ENCODE peak calls at places on chromosomes 5 and 9, in eight cellular contexts. One of them, this sample, is unnamed.
A peak's percentile ranks its signal among the peaks of the same experiment; 100 is the strongest.

GRCh38 chr9:36174271-36174670 is 5.1 kb downstream of the CCIN start:
- DNase-seq in mesendoderm: no peak
- DNase-seq in kidney: no peak
- DNase-seq in heart left ventricle: no peak
- DNase-seq in aorta: no peak
- DNase-seq in A549: no peak
- DNase-seq in hepatocyte: no peak
- DNase-seq in CD8-positive, alpha-beta T cell: no peak
- DNase-seq in this sample: no peak

GRCh38 chr9:37243588-37244345 is 123.4 kb downstream of the ZCCHC7 start:
- DNase-seq in mesendoderm: no peak
- DNase-seq in hepatocyte: no peak
- DNase-seq in CD8-positive, alpha-beta T cell: no peak
- DNase-seq in aorta: no peak
- DNase-seq in A549: no peak
- DNase-seq in kidney: no peak
- DNase-seq in heart left ventricle: no peak
- DNase-seq in this sample: peak; percentile 18

GRCh38 chr5:11797132-11797531 is 107.1 kb downstream of the CTNND2 start:
- DNase-seq in CD8-positive, alpha-beta T cell: no peak
- DNase-seq in hepatocyte: no peak
- DNase-seq in mesendoderm: peak; percentile 69
- DNase-seq in aorta: no peak
- DNase-seq in heart left ventricle: no peak
- DNase-seq in A549: no peak
- DNase-seq in kidney: no peak
- DNase-seq in this sample: no peak

GRCh38 chr9:134892221-134892620 is 11.6 kb downstream of the FCN2 start:
- DNase-seq in aorta: no peak
- DNase-seq in heart left ventricle: no peak
- DNase-seq in A549: no peak
- DNase-seq in mesendoderm: no peak
- DNase-seq in CD8-positive, alpha-beta T cell: no peak
- DNase-seq in kidney: no peak
- DNase-seq in hepatocyte: no peak
- DNase-seq in this sample: no peak

GRCh38 chr5:141713616-141714309 is 31.7 kb upstream of the ARAP3 start:
- DNase-seq in A549: no peak
- DNase-seq in hepatocyte: peak; percentile 47
- DNase-seq in CD8-positive, alpha-beta T cell: no peak
- DNase-seq in mesendoderm: no peak
- DNase-seq in aorta: no peak
- DNase-seq in kidney: no peak
- DNase-seq in heart left ventricle: no peak
- DNase-seq in this sample: no peak

GRCh38 chr5:158451983-158452710 is 593.2 kb upstream of the CLINT1 start:
- DNase-seq in kidney: no peak
- DNase-seq in CD8-positive, alpha-beta T cell: no peak
- DNase-seq in aorta: peak; percentile 66
- DNase-seq in mesendoderm: no peak
- DNase-seq in heart left ventricle: peak; percentile 9
- DNase-seq in hepatocyte: no peak
- DNase-seq in A549: no peak
- DNase-seq in this sample: no peak

GRCh38 chr9:101778332-101778731 is 39.9 kb upstream of the GRIN3A start:
- DNase-seq in CD8-positive, alpha-beta T cell: no peak
- DNase-seq in heart left ventricle: no peak
- DNase-seq in mesendoderm: no peak
- DNase-seq in A549: no peak
- DNase-seq in kidney: no peak
- DNase-seq in hepatocyte: no peak
- DNase-seq in aorta: no peak
- DNase-seq in this sample: no peak

GRCh38 chr5:124871299-124871698 is 124.9 kb upstream of the ZNF608 start:
- DNase-seq in kidney: no peak
- DNase-seq in hepatocyte: no peak
- DNase-seq in heart left ventricle: no peak
- DNase-seq in A549: no peak
- DNase-seq in aorta: no peak
- DNase-seq in mesendoderm: no peak
- DNase-seq in CD8-positive, alpha-beta T cell: no peak
- DNase-seq in this sample: no peak

GRCh38 chr5:142145106-142145900 is 36.7 kb downstream of the NDFIP1 start:
- DNase-seq in aorta: peak; percentile 66
- DNase-seq in heart left ventricle: peak; percentile 70
- DNase-seq in hepatocyte: peak; percentile 83
- DNase-seq in A549: peak; percentile 57
- DNase-seq in CD8-positive, alpha-beta T cell: peak; percentile 38
- DNase-seq in mesendoderm: peak; percentile 85
- DNase-seq in kidney: no peak
- DNase-seq in this sample: peak; percentile 81

GRCh38 chr5:36145311-36145710 is 6.4 kb downstream of the LMBRD2 start:
- DNase-seq in hepatocyte: no peak
- DNase-seq in aorta: no peak
- DNase-seq in kidney: no peak
- DNase-seq in heart left ventricle: no peak
- DNase-seq in mesendoderm: no peak
- DNase-seq in CD8-positive, alpha-beta T cell: no peak
- DNase-seq in A549: no peak
- DNase-seq in this sample: no peak

GRCh38 chr5:134458676-134459403 is 47.2 kb upstream of the CDKN2AIPNL start:
- DNase-seq in hepatocyte: peak; percentile 19
- DNase-seq in aorta: peak; percentile 29
- DNase-seq in heart left ventricle: no peak
- DNase-seq in A549: no peak
- DNase-seq in kidney: peak; percentile 61
- DNase-seq in CD8-positive, alpha-beta T cell: no peak
- DNase-seq in mesendoderm: no peak
- DNase-seq in this sample: peak; percentile 26

GRCh38 chr9:134433101-134433500 is 106.8 kb downstream of the RXRA start:
- DNase-seq in aorta: no peak
- DNase-seq in CD8-positive, alpha-beta T cell: no peak
- DNase-seq in kidney: no peak
- DNase-seq in mesendoderm: no peak
- DNase-seq in hepatocyte: no peak
- DNase-seq in A549: no peak
- DNase-seq in heart left ventricle: no peak
- DNase-seq in this sample: no peak

GRCh38 chr5:139019880-139020279 is 144.7 kb upstream of the LRRTM2 start:
- DNase-seq in heart left ventricle: no peak
- DNase-seq in aorta: no peak
- DNase-seq in mesendoderm: peak; percentile 3
- DNase-seq in hepatocyte: peak; percentile 16
- DNase-seq in CD8-positive, alpha-beta T cell: no peak
- DNase-seq in A549: no peak
- DNase-seq in kidney: no peak
- DNase-seq in this sample: no peak

GRCh38 chr9:106860731-106861584 is 2.0 kb upstream of the ZNF462 start:
- DNase-seq in aorta: peak; percentile 48
- DNase-seq in A549: no peak
- DNase-seq in CD8-positive, alpha-beta T cell: no peak
- DNase-seq in heart left ventricle: peak; percentile 47
- DNase-seq in mesendoderm: peak; percentile 88
- DNase-seq in hepatocyte: peak; percentile 50
- DNase-seq in kidney: peak; percentile 81
- DNase-seq in this sample: peak; percentile 23
- H3K4me3 ChIP-seq in aorta: peak overlapping the region; percentile 69
- H3K4me3 ChIP-seq in A549: peak overlapping the region; percentile 81
- H3K4me3 ChIP-seq in CD8-positive, alpha-beta T cell: no peak overlapping the region
- H3K4me3 ChIP-seq in heart left ventricle: peak overlapping the region; percentile 89
- H3K4me3 ChIP-seq in mesendoderm: peak overlapping the region; percentile 83
- H3K4me3 ChIP-seq in hepatocyte: peak overlapping the region; percentile 90
- H3K4me3 ChIP-seq in kidney: peak overlapping the region; percentile 83
- H3K4me3 ChIP-seq in this sample: peak overlapping the region; percentile 63

GRCh38 chr9:33153001-33153400 is 14.1 kb downstream of the B4GALT1 start:
- DNase-seq in hepatocyte: no peak
- DNase-seq in mesendoderm: no peak
- DNase-seq in heart left ventricle: no peak
- DNase-seq in aorta: no peak
- DNase-seq in kidney: no peak
- DNase-seq in A549: no peak
- DNase-seq in CD8-positive, alpha-beta T cell: no peak
- DNase-seq in this sample: no peak

GRCh38 chr9:33153666-33154065 is 13.5 kb downstream of the B4GALT1 start:
- DNase-seq in aorta: no peak
- DNase-seq in hepatocyte: no peak
- DNase-seq in kidney: no peak
- DNase-seq in A549: no peak
- DNase-seq in mesendoderm: no peak
- DNase-seq in heart left ventricle: no peak
- DNase-seq in CD8-positive, alpha-beta T cell: no peak
- DNase-seq in this sample: no peak

GRCh38 chr9:33148367-33149019 is 18.6 kb downstream of the B4GALT1 start:
- DNase-seq in heart left ventricle: no peak
- DNase-seq in A549: no peak
- DNase-seq in kidney: no peak
- DNase-seq in aorta: peak; percentile 1
- DNase-seq in CD8-positive, alpha-beta T cell: no peak
- DNase-seq in mesendoderm: no peak
- DNase-seq in hepatocyte: no peak
- DNase-seq in this sample: no peak

GRCh38 chr9:33151601-33152000 is 15.5 kb downstream of the B4GALT1 start:
- DNase-seq in aorta: no peak
- DNase-seq in mesendoderm: no peak
- DNase-seq in heart left ventricle: no peak
- DNase-seq in kidney: no peak
- DNase-seq in A549: no peak
- DNase-seq in hepatocyte: no peak
- DNase-seq in CD8-positive, alpha-beta T cell: no peak
- DNase-seq in this sample: no peak

DNA sequence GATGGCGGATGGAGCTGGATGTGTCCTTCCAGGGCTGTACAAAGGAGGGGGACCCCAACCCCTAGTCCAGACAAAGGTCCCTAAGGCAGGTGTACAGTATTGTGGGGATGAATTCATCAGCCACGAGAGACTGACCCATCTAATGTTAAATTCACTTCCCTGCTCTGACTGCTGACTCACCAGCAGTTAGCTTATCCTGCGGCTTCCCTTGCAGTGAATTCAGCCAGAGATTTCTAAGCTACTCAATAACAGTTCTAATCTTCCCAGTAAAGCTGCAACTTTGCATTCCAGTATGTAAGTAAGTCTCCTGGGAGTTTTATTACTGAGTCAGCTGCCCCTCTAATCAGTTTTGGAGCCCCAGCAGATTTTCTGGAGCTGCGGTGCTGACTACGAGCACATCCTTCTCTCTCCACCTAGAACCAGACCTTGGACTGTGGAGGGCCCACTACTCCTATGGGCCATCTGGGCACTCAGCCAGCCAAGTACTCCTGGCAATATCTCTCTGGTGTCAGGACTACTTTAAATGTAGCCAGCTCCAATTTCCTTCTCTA is 16.1 kb downstream of the B4GALT1 start:
- DNase-seq in hepatocyte: peak; percentile 80
- DNase-seq in aorta: no peak
- DNase-seq in heart left ventricle: peak; percentile 65
- DNase-seq in kidney: no peak
- DNase-seq in A549: no peak
- DNase-seq in CD8-positive, alpha-beta T cell: no peak
- DNase-seq in mesendoderm: peak; percentile 45
- DNase-seq in this sample: peak; percentile 73
- H3K4me1 ChIP-seq in hepatocyte: peaks cover 28% of the 10 kb centered on the region
- H3K4me1 ChIP-seq in aorta: peaks cover 4% of the 10 kb centered on the region
- H3K4me1 ChIP-seq in heart left ventricle: peaks cover 66% of the 10 kb centered on the region
- H3K4me1 ChIP-seq in kidney: peaks cover 33% of the 10 kb centered on the region
- H3K4me1 ChIP-seq in A549: peaks cover 98% of the 10 kb centered on the region
- H3K4me1 ChIP-seq in CD8-positive, alpha-beta T cell: peaks cover 68% of the 10 kb centered on the region
- H3K4me1 ChIP-seq in mesendoderm: no peaks in the 10 kb centered on the region
- H3K4me1 ChIP-seq in this sample: no peaks in the 10 kb centered on the region

GRCh38 chr5:77840930-77841329 is 64.8 kb upstream of the TBCA start:
- DNase-seq in mesendoderm: no peak
- DNase-seq in hepatocyte: no peak
- DNase-seq in CD8-positive, alpha-beta T cell: no peak
- DNase-seq in kidney: no peak
- DNase-seq in A549: no peak
- DNase-seq in aorta: no peak
- DNase-seq in heart left ventricle: no peak
- DNase-seq in this sample: no peak
- H3K27ac ChIP-seq in mesendoderm: no peak overlapping the region
- H3K27ac ChIP-seq in hepatocyte: no peak overlapping the region
- H3K27ac ChIP-seq in CD8-positive, alpha-beta T cell: no peak overlapping the region
- H3K27ac ChIP-seq in kidney: no peak overlapping the region
- H3K27ac ChIP-seq in A549: no peak overlapping the region
- H3K27ac ChIP-seq in aorta: no peak overlapping the region
- H3K27ac ChIP-seq in heart left ventricle: no peak overlapping the region
- H3K27ac ChIP-seq in this sample: no peak overlapping the region

GRCh38 chr9:34590376-34591090 is 1.0 kb upstream of the CNTFR start:
- DNase-seq in CD8-positive, alpha-beta T cell: no peak
- DNase-seq in aorta: peak; percentile 59
- DNase-seq in mesendoderm: no peak
- DNase-seq in hepatocyte: no peak
- DNase-seq in heart left ventricle: no peak
- DNase-seq in kidney: peak; percentile 77
- DNase-seq in A549: no peak
- DNase-seq in this sample: peak; percentile 76

GRCh38 chr9:34587271-34587670 is 2.3 kb downstream of the CNTFR start:
- DNase-seq in CD8-positive, alpha-beta T cell: no peak
- DNase-seq in kidney: no peak
- DNase-seq in hepatocyte: no peak
- DNase-seq in mesendoderm: no peak
- DNase-seq in heart left ventricle: no peak
- DNase-seq in aorta: no peak
- DNase-seq in A549: no peak
- DNase-seq in this sample: no peak

GRCh38 chr9:34589656-34590375 is at the start of gene CNTFR:
- DNase-seq in kidney: no peak
- DNase-seq in A549: no peak
- DNase-seq in hepatocyte: peak; percentile 69
- DNase-seq in mesendoderm: no peak
- DNase-seq in CD8-positive, alpha-beta T cell: no peak
- DNase-seq in aorta: no peak
- DNase-seq in heart left ventricle: peak; percentile 41
- DNase-seq in this sample: no peak

GRCh38 chr9:34589371-34589655 is 211 bp downstream of the CNTFR start:
- DNase-seq in aorta: no peak
- DNase-seq in CD8-positive, alpha-beta T cell: no peak
- DNase-seq in mesendoderm: no peak
- DNase-seq in A549: no peak
- DNase-seq in kidney: no peak
- DNase-seq in heart left ventricle: no peak
- DNase-seq in hepatocyte: no peak
- DNase-seq in this sample: no peak

DNA sequence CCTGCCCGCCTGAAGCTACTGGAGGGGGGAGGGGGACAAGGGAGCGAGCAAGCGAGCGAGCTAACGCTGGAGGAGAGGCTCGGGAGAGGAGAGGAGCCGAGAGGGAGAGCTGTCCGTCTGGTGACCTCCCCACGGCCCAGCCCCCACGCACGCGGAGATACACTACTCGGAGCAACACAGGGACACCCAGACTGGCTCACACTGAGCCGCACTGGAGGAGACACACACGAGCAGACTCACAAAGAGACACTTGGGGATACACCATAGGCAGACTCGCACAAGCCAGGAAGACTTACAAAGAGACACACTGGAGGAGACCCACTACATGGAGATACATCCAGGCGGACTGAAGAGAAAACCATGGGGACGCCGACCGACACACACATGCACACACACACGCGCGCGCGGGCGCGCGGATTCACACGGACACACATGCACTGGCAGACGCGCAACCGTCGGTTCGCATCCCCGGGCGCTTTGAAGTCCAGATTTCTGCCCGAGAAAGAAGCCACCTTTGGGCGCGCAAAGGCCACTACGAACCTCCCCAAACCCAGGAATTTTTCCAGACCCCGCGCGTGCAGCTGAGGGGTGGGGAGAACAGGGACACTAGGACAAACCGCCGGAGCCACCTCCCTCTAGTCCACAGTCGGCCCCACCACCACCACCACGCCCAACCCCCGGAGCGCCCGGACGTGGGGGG is 703 bp downstream of the CNTFR start:
- DNase-seq in A549: no peak
- DNase-seq in kidney: no peak
- DNase-seq in aorta: no peak
- DNase-seq in mesendoderm: no peak
- DNase-seq in hepatocyte: no peak
- DNase-seq in heart left ventricle: no peak
- DNase-seq in CD8-positive, alpha-beta T cell: no peak
- DNase-seq in this sample: no peak
- H3K4me3 ChIP-seq in A549: peak overlapping the region; percentile 53
- H3K4me3 ChIP-seq in kidney: peak overlapping the region; percentile 47
- H3K4me3 ChIP-seq in aorta: no peak overlapping the region
- H3K4me3 ChIP-seq in mesendoderm: peak overlapping the region; percentile 9
- H3K4me3 ChIP-seq in hepatocyte: peak overlapping the region; percentile 42
- H3K4me3 ChIP-seq in heart left ventricle: peak overlapping the region; percentile 60
- H3K4me3 ChIP-seq in CD8-positive, alpha-beta T cell: no peak overlapping the region
- H3K4me3 ChIP-seq in this sample: peak overlapping the region; percentile 43